ENCODE peak calls at places on chromosome 13, in five cellular contexts. M, U, S, T and D are unnamed samples.

GRCh38 chr13:67619346-67619745 is 389.2 kb upstream of the PCDH9 start:
- DNase-seq in U (no peak), T (no peak), M (no peak), S (no peak), D (no peak)

GRCh38 chr13:99322297-99323103 is 15.3 kb upstream of the GPR183 start:
- DNase-seq in S (no peak), M (no peak), U (peak; percentile 74), T (peak; percentile 54), D (no peak)

GRCh38 chr13:77143325-77143907 is 116.5 kb upstream of the FBXL3 start:
- DNase-seq in U (no peak), M (no peak), T (no peak), S (no peak), D (no peak)

GRCh38 chr13:25288966-25289365 is 1.7 kb upstream of the MTMR6 start:
- DNase-seq in S (no peak), U (no peak), T (no peak), M (no peak), D (no peak)

GRCh38 chr13:109275848-109276247 is 510.5 kb downstream of the IRS2 start:
- DNase-seq in M (peak; percentile 1), U (no peak), S (no peak), T (no peak), D (no peak)

GRCh38 chr13:59475911-59476310 is 687.8 kb downstream of the DIAPH3 start:
- DNase-seq in U (no peak), S (no peak), T (no peak), M (no peak), D (no peak)

GRCh38 chr13:44735806-44736205 is 159.7 kb upstream of the TSC22D1 start:
- DNase-seq in U (no peak), S (no peak), M (no peak), T (no peak), D (no peak)

GRCh38 chr13:27791146-27791900 is 960 bp upstream of the GSX1 start:
- DNase-seq in T (no peak), S (no peak), U (no peak), M (no peak), D (no peak)

GRCh38 chr13:41645313-41645712 is 188.0 kb downstream of the RGCC start:
- DNase-seq in S (no peak), T (no peak), M (no peak), U (peak; percentile 91), D (no peak)

GRCh38 chr13:42216422-42216735 is 55.6 kb upstream of the AKAP11 start:
- DNase-seq in M (no peak), T (no peak), U (no peak), S (no peak), D (no peak)

GRCh38 chr13:79085021-79085420 is 321.0 kb downstream of the RBM26 start:
- DNase-seq in S (no peak), U (no peak), M (no peak), T (no peak), D (no peak)

GRCh38 chr13:105497597-105497996 is 1037.9 kb downstream of the EFNB2 start:
- DNase-seq in M (no peak), T (no peak), S (no peak), U (no peak), D (no peak)

GRCh38 chr13:110438211-110438610 is 123.3 kb downstream of the RAB20 start:
- DNase-seq in M (no peak), U (no peak), T (no peak), S (no peak), D (no peak)

GRCh38 chr13:112446347-112446861 is 70.2 kb downstream of the SPACA7 start:
- DNase-seq in M (no peak), T (no peak), U (no peak), S (no peak), D (no peak)

GRCh38 chr13:94595006-94595942 is 678 bp downstream of the TGDS start:
- DNase-seq in T (no peak), U (no peak), S (no peak), M (no peak), D (no peak)

GRCh38 chr13:49731766-49732165 is 40.5 kb upstream of the EBPL start:
- DNase-seq in M (no peak), S (no peak), U (peak; percentile 37), T (no peak), D (no peak)

GRCh38 chr13:27349458-27349857 is 75.0 kb upstream of the GTF3A start:
- DNase-seq in M (no peak), U (no peak), S (no peak), T (no peak), D (no peak)

GRCh38 chr13:94247890-94248289 is 231.6 kb downstream of the DCT start:
- DNase-seq in S (no peak), U (no peak), M (no peak), T (no peak), D (no peak)

GRCh38 chr13:103351035-103351828 is 285.0 kb upstream of the SLC10A2 start:
- DNase-seq in S (no peak), T (no peak), M (no peak), U (no peak), D (no peak)

GRCh38 chr13:58979851-58980250 is 1183.9 kb downstream of the DIAPH3 start:
- DNase-seq in U (no peak), T (no peak), M (no peak), S (no peak), D (no peak)

GRCh38 chr13:21901772-21902708 is 231.2 kb downstream of the FGF9 start:
- DNase-seq in S (no peak), T (no peak), U (peak; percentile 42), M (no peak), D (no peak)

GRCh38 chr13:28494861-28495585 is at the start of gene FLT1:
- DNase-seq in U (no peak), M (no peak), T (no peak), S (peak; percentile 8), D (no peak)

GRCh38 chr13:64371045-64371444 is 2859.1 kb downstream of the PCDH9 start:
- DNase-seq in T (no peak), S (no peak), U (no peak), M (no peak), D (no peak)

GRCh38 chr13:25872871-25873607 is 178.8 kb downstream of the SHISA2 start:
- DNase-seq in S (no peak), M (no peak), T (no peak), U (no peak), D (peak; percentile 32)

GRCh38 chr13:90105881-90106496 is 1241.5 kb upstream of the MIR17HG start:
- DNase-seq in U (peak; percentile 32), T (no peak), S (no peak), M (no peak), D (no peak)

GRCh38 chr13:94272038-94272437 is 207.4 kb downstream of the DCT start:
- DNase-seq in M (no peak), T (no peak), U (no peak), S (no peak), D (no peak)

GRCh38 chr13:59950201-59950730 is 213.5 kb downstream of the DIAPH3 start:
- DNase-seq in M (no peak), S (no peak), U (no peak), T (no peak), D (no peak)

GRCh38 chr13:46795321-46795720 is 1.6 kb downstream of the ESD start:
- DNase-seq in T (no peak), M (no peak), U (no peak), S (no peak), D (no peak)

GRCh38 chr13:23695711-23696512 is 125.7 kb downstream of the TNFRSF19 start:
- DNase-seq in T (peak; percentile 79), M (no peak), S (peak; percentile 6), U (no peak), D (no peak)

GRCh38 chr13:69553976-69554375 is 553.6 kb upstream of the ATXN8OS start:
- DNase-seq in T (no peak), U (no peak), S (no peak), M (no peak), D (no peak)

GRCh38 chr13:94112227-94112626 is 367.3 kb downstream of the DCT start:
- DNase-seq in T (no peak), U (peak; percentile 87), S (no peak), M (no peak), D (no peak)

GRCh38 chr13:30421093-30422055 is 919 bp upstream of the UBE2L5 start:
- DNase-seq in T (peak; percentile 57), M (peak; percentile 49), U (peak; percentile 73), S (no peak), D (peak; percentile 60)

GRCh38 chr13:43316997-43317396 is 293.6 kb downstream of the DNAJC15 start:
- DNase-seq in U (no peak), S (no peak), M (no peak), T (no peak), D (no peak)

GRCh38 chr13:75704194-75704941 is 68.2 kb downstream of the LMO7 start:
- DNase-seq in S (no peak), U (no peak), T (no peak), M (no peak), D (no peak)

GRCh38 chr13:41713405-41713804 is 247.5 kb downstream of the VWA8 start:
- DNase-seq in U (no peak), T (no peak), S (no peak), M (no peak), D (no peak)

GRCh38 chr13:54241719-54242118 is 1213.1 kb downstream of the OLFM4 start:
- DNase-seq in U (no peak), M (no peak), T (no peak), S (no peak), D (no peak)

GRCh38 chr13:97726664-97727235 is 226.7 kb upstream of the IPO5 start:
- DNase-seq in U (no peak), T (no peak), S (no peak), M (no peak), D (no peak)

GRCh38 chr13:102846261-102847015 is 606 bp downstream of the ERCC5 start:
- DNase-seq in M (peak; percentile 3), U (no peak), S (no peak), T (peak; percentile 66), D (peak; percentile 35)

GRCh38 chr13:21234537-21234936 is 58.1 kb downstream of the MRPL57 start:
- DNase-seq in T (no peak), M (no peak), U (no peak), S (no peak), D (no peak)